ENCODE peak calls at places on chromosomes 7 and 10, in four cellular contexts. F is nephron progenitor cell, J is fibroblast of mammary gland, T is heart left ventricle. B is an unnamed sample.

GRCh38 chr7:2990949-2991470 is 52.7 kb downstream of the CARD11 start:
- DNase-seq in F (no peak), J (no peak), T (no peak), B (no peak)

GRCh38 chr10:70921285-70921684 is 32.9 kb upstream of the PCBD1 start:
- DNase-seq in F (no peak), T (no peak), J (no peak), B (no peak)

GRCh38 chr10:30368065-30368718 is 19.1 kb upstream of the MTPAP start:
- DNase-seq in F (no peak), J (peak), T (no peak), B (no peak)

GRCh38 chr7:20279979-20280378 is 50.7 kb upstream of the ITGB8 start:
- DNase-seq in J (no peak), F (no peak), T (no peak), B (no peak)

GRCh38 chr7:1910827-1911226 is 240.8 kb downstream of the ELFN1 start:
- DNase-seq in J (no peak), T (no peak), F (no peak), B (no peak)

GRCh38 chr10:3757638-3758490 is 27.1 kb downstream of the KLF6 start:
- DNase-seq in F (no peak), T (no peak), J (no peak), B (no peak)

GRCh38 chr10:17659328-17659727 is 15.4 kb downstream of the STAM start:
- DNase-seq in T (no peak), J (no peak), F (no peak), B (no peak)

GRCh38 chr10:61757525-61758397 is 95.0 kb downstream of the CABCOCO1 start:
- DNase-seq in F (no peak), T (no peak), J (peak), B (peak)

GRCh38 chr7:16123117-16123770 is 298.1 kb downstream of the CRPPA start:
- DNase-seq in J (no peak), T (no peak), F (no peak), B (no peak)

GRCh38 chr7:95688931-95689453 is 83.4 kb upstream of the DYNC1I1 start:
- DNase-seq in F (no peak), J (peak), T (no peak), B (no peak)

GRCh38 chr10:62806246-62806645 is 1.7 kb downstream of the ADO start:
- DNase-seq in T (no peak), F (no peak), J (peak), B (no peak)

GRCh38 chr10:95445837-95446347 is 115.3 kb downstream of the SORBS1 start:
- DNase-seq in F (peak), J (peak), T (peak), B (peak)

GRCh38 chr10:24360286-24361127 is 151.6 kb downstream of the KIAA1217 start:
- DNase-seq in F (peak), T (peak), J (peak), B (peak)

GRCh38 chr7:72161534-72161933 is 250.6 kb downstream of the CALN1 start:
- DNase-seq in J (no peak), F (peak), T (no peak), B (no peak)

GRCh38 chr10:132069122-132069848 is 3.5 kb downstream of the JAKMIP3 start:
- DNase-seq in J (no peak), T (no peak), F (no peak), B (no peak)

GRCh38 chr7:113394856-113395255 is 276.5 kb upstream of the SMIM30 start:
- DNase-seq in F (no peak), T (no peak), J (no peak), B (no peak)

GRCh38 chr7:116785851-116786250 is 76.5 kb upstream of the CAPZA2 start:
- DNase-seq in T (no peak), J (no peak), F (no peak), B (no peak)

GRCh38 chr10:60186315-60187071 is 203.2 kb downstream of the ANK3 start:
- DNase-seq in T (peak), F (no peak), J (peak), B (no peak)

DNA sequence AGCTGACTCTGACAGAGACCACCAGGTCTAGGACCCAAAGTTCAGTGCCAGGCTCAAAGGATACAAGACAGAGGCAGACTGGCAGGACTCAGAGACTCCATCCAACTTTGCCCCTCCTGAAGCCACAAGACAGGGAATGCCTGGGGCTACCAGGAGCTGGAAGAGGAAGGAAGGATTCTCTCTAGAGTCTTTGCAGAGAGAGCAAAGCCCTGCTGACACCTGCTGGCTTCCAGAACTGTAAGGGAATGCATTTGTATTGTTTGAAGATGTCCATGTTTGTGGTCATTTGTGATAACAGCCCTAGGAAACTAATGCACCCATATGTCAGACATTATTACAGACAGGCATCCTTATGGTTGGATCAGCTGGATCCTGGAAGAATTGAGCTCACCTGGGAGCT is 132.3 kb upstream of the C7orf33 start:
- DNase-seq in J (no peak), F (no peak), T (no peak), B (no peak)
- TF ChIP-seq CTCF in J (no peak), F (no peak), T (no peak), B (no peak)

DNA sequence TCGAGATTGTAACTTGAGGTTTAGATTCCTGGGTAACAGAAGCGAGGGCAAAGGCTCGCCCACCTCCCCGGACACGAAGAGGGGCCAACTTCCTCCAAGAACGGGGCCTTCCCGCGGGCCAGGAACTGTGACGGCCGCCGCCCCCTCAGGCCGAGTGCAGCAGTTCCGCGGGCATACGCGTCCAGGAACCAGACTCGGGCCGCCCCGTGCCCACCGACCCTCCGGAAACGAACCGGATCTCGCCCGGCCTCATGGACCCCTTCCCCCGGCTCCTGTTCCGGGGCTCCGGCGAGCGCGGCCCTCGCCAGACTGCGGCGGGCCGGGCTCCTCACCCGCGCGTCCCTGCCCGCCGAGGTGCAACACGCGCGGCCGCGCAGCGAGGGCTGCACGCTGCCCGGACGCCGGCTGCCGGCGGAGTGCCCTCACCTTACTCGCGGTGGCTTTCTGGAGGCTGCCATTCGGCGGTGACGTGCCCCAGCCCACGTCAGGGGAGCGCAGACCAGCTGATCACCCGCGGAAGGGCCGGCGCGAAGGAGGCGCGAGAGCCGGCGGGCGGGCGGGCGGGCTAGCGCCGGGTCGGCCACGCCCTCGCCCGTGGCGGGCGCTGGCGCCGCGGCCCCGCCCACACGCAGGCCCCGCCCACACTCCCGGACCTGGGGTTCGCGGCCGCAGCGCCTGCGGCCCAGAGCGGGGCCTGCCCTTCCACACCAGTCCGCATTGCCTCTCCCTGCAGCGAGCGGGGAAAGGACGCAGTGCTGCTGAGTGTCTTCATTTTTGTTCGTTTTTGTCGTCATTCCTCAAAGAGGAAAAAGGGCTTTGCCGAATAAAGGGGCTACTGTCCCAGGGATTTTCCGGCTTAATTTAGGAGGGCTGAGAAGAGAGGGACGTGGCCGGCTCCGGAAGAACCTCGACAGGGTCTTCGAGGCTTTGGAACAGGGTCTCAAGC is at the start of gene XPNPEP1:
- DNase-seq in J (peak), T (peak), F (peak), B (peak)
- TF ChIP-seq CTCF in J (no peak), T (no peak), F (no peak), B (no peak)

GRCh38 chr10:14092749-14093148 is 238.0 kb downstream of the FRMD4A start:
- DNase-seq in F (peak), J (no peak), T (no peak), B (no peak)
- TF ChIP-seq CTCF in F (no peak), J (no peak), T (no peak), B (no peak)

GRCh38 chr7:23944131-23944530 is 234.1 kb downstream of the STK31 start:
- DNase-seq in F (no peak), T (no peak), J (no peak), B (no peak)

GRCh38 chr7:23942032-23942431 is 232.0 kb downstream of the STK31 start:
- DNase-seq in J (no peak), T (no peak), F (no peak), B (no peak)

GRCh38 chr7:23941551-23941950 is 231.5 kb downstream of the STK31 start:
- DNase-seq in J (no peak), T (no peak), F (no peak), B (no peak)

GRCh38 chr7:23938230-23938629 is 228.2 kb downstream of the STK31 start:
- DNase-seq in J (no peak), T (no peak), F (no peak), B (no peak)

DNA sequence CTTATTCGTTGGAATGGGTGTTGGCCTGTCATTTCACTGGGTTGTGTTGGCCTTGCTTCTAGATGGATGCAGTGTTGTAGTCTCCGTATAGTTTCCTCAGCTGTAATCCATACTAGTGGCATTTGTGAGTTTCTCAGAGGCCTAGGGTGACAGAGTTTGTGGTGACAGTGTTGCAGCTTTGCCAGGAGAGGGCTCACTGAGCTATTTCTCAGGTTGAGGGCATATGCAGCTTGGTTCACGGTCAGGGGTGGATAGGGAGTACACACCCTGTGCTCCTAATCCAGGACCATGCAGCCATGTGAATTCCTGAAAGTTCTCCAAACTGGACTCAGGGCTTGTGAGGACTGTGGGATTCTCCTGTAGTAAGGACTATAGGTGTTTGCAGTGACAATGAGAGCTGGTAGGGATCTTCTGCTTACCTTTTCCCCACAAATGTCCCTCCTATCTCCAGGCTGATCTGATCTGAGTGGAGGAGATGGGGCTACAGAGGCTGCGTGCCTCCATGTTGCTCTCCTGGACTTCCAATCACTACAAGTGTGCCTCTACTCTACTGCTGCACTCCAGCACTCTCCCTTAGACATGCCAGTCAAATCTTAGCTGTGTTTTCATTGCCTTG is 229.0 kb downstream of the STK31 start:
- DNase-seq in J (peak), T (no peak), F (peak), B (peak)
- TF ChIP-seq CTCF in J (peak), T (no peak), F (peak), B (peak)

GRCh38 chr7:73646785-73647724 is 20.6 kb upstream of the VPS37D start:
- DNase-seq in T (no peak), F (no peak), J (no peak), B (no peak)

GRCh38 chr7:73648593-73649332 is 18.9 kb upstream of the VPS37D start:
- DNase-seq in F (no peak), T (no peak), J (no peak), B (no peak)

GRCh38 chr7:73650524-73650923 is 17.1 kb upstream of the VPS37D start:
- DNase-seq in T (no peak), J (no peak), F (no peak), B (no peak)

GRCh38 chr7:73645643-73646182 is 21.4 kb upstream of the MLXIPL start:
- DNase-seq in F (no peak), T (no peak), J (no peak), B (no peak)

GRCh38 chr7:73647725-73648592 is 19.7 kb upstream of the VPS37D start:
- DNase-seq in T (no peak), J (no peak), F (peak), B (no peak)
- TF ChIP-seq CTCF in T (no peak), J (no peak), F (no peak), B (no peak)

GRCh38 chr10:50271564-50272250 is 20.4 kb upstream of the ASAH2 start:
- DNase-seq in F (no peak), J (no peak), T (no peak), B (no peak)

GRCh38 chr10:50272531-50272930 is 21.2 kb upstream of the ASAH2 start:
- DNase-seq in T (no peak), J (no peak), F (no peak), B (no peak)

GRCh38 chr10:50280049-50280448 is 28.7 kb upstream of the ASAH2 start:
- DNase-seq in J (no peak), F (no peak), T (no peak), B (no peak)

GRCh38 chr10:50279489-50279888 is 28.2 kb upstream of the ASAH2 start:
- DNase-seq in J (no peak), F (no peak), T (no peak), B (no peak)

DNA sequence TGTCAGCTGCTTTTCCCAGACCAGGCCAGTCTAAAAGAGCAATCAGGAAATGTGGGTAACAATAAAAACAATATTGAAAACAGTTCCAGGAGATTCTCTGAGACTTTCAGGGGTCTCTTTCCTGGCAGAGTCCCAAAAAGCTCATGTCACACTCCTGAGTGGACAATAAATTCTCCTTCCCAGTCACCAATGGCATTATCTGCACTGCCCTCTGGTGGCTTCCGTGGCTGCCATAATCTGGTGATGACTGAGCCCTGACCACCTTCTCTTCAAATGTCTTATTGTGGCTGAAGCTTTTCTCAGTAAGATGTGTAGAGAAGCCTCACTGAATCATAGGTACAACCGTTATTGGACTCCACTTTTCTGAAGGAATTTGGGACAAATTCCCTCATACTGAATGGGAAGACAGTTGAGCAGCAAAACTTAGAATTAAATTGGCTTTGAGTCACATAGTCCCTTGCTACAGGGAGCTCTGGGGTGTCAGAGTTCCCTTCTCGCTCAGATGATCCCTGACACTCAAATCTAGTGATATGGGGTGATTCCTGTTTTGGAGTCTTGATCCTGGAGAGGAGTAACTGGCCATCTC is 24.4 kb upstream of the ASAH2 start:
- DNase-seq in T (peak), J (peak), F (peak), B (peak)
- TF ChIP-seq CTCF in T (peak), J (peak), F (peak), B (peak)

DNA sequence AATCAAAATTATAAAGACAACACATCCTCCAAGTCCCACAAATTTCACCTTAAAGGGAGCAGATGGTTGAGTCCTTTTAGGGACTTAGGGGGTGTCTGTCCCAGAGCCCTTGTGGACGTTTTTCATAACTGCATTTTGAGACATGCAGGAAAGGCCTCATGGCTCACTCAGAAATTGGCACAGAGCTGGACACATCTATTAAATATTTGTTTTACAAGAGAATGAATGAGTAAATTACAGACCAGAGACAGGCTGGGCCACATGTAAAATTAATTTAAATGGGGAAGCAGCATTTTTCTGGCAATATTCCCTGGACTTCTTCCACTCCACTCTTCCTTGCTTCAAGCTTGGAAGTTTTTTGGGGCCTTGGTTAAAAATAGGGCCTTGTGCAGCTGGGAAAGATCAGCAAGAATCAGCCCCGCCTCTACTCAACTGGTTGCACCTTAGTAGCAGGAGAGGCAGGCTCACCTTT is 20.0 kb downstream of the LAMB1 start:
- DNase-seq in J (peak), T (no peak), F (no peak), B (no peak)
- TF ChIP-seq CTCF in J (no peak), T (peak), F (peak), B (peak)

GRCh38 chr10:22420787-22421517 is 75.7 kb downstream of the SPAG6 start:
- DNase-seq in T (no peak), J (peak), F (no peak), B (peak)
- TF ChIP-seq CTCF in T (no peak), J (peak), F (no peak), B (peak)